ENCODE peak calls at places on chromosomes 7 and 10, in four cellular contexts. J is HCT116, U is GM23338, N is IMR-90. W is an unnamed sample.
A peak's percentile ranks its signal among the peaks of the same experiment; 100 is the strongest.

GRCh38 chr7:102875700-102876192 is 37.1 kb upstream of the LRRC17 start:
- DNase-seq in J (peak; percentile 98), U (no peak), N (peak; percentile 100), W (peak; percentile 82)

GRCh38 chr7:5230272-5231067 is 40.4 kb downstream of the WIPI2 start:
- DNase-seq in J (no peak), U (no peak), N (no peak), W (no peak)

GRCh38 chr10:110460111-110460809 is 37.4 kb upstream of the DUSP5 start:
- DNase-seq in J (no peak), U (no peak), N (peak; percentile 34), W (peak; percentile 69)

GRCh38 chr10:22684707-22685106 is 29.7 kb downstream of the PIP4K2A start:
- DNase-seq in J (no peak), U (no peak), N (no peak), W (no peak)

GRCh38 chr10:80599424-80599847 is 61.7 kb downstream of the SH2D4B start:
- DNase-seq in J (peak; percentile 59), U (peak; percentile 92), N (peak; percentile 22), W (peak; percentile 5)

GRCh38 chr10:128180843-128181242 is 54.6 kb upstream of the MKI67 start:
- DNase-seq in J (no peak), U (no peak), N (no peak), W (no peak)

GRCh38 chr7:151710646-151711434 is 166.1 kb downstream of the PRKAG2 start:
- DNase-seq in J (no peak), U (no peak), N (no peak), W (no peak)

GRCh38 chr10:104076743-104077160 is 8.9 kb downstream of the COL17A1 start:
- DNase-seq in J (no peak), U (peak; percentile 76), N (peak; percentile 16), W (peak; percentile 56)

GRCh38 chr10:22615819-22616499 is 98.4 kb downstream of the PIP4K2A start:
- DNase-seq in J (no peak), U (no peak), N (no peak), W (peak; percentile 32)

GRCh38 chr7:76054129-76055120 is 6.5 kb downstream of the MDH2 start:
- DNase-seq in J (no peak), U (no peak), N (peak; percentile 77), W (peak; percentile 77)

GRCh38 chr10:25815999-25816768 is 117.8 kb upstream of the MYO3A start:
- DNase-seq in J (no peak), U (no peak), N (no peak), W (no peak)

GRCh38 chr7:140275069-140275961 is 98.5 kb upstream of the KDM7A start:
- DNase-seq in J (no peak), U (no peak), N (no peak), W (no peak)

GRCh38 chr10:34853357-34853756 is 38.3 kb upstream of the PARD3 start:
- DNase-seq in J (no peak), U (no peak), N (no peak), W (no peak)

GRCh38 chr7:77386165-77386824 is 29.9 kb downstream of the GSAP start:
- DNase-seq in J (no peak), U (no peak), N (no peak), W (no peak)

GRCh38 chr7:104794589-104794988 is 219.4 kb upstream of the KMT2E start:
- DNase-seq in J (no peak), U (no peak), N (no peak), W (no peak)

GRCh38 chr7:101803203-101804086 is 14.0 kb upstream of the CUX1 start:
- DNase-seq in J (no peak), U (no peak), N (no peak), W (peak; percentile 66)

GRCh38 chr7:109476409-109476808 is 906.7 kb downstream of the DNAJB9 start:
- DNase-seq in J (no peak), U (no peak), N (no peak), W (no peak)

GRCh38 chr7:75056476-75056875 is 17.1 kb downstream of the RCC1L start:
- DNase-seq in J (no peak), U (no peak), N (peak; percentile 83), W (no peak)

GRCh38 chr7:129950191-129950940 is 2.4 kb downstream of the UBE2H start:
- DNase-seq in J (no peak), U (peak; percentile 69), N (no peak), W (no peak)

GRCh38 chr10:88039496-88040200 is 176.2 kb downstream of the PTEN start:
- DNase-seq in J (no peak), U (no peak), N (peak; percentile 67), W (peak; percentile 50)

GRCh38 chr10:82953909-82954308 is 1078.9 kb downstream of the NRG3 start:
- DNase-seq in J (no peak), U (peak; percentile 32), N (no peak), W (no peak)

GRCh38 chr7:99112097-99112496 is 31.8 kb downstream of the SMURF1 start:
- DNase-seq in J (no peak), U (no peak), N (no peak), W (peak; percentile 79)

GRCh38 chr10:7205656-7206055 is 205.2 kb downstream of the SFMBT2 start:
- DNase-seq in J (no peak), U (no peak), N (no peak), W (no peak)

GRCh38 chr7:15947749-15948148 is 261.3 kb upstream of the MEOX2 start:
- DNase-seq in J (no peak), U (no peak), N (no peak), W (no peak)

GRCh38 chr7:28748934-28749584 is 209.1 kb downstream of the TRIL start:
- DNase-seq in J (peak; percentile 38), U (no peak), N (peak; percentile 71), W (peak; percentile 9)

GRCh38 chr10:61399386-61399785 is 53.8 kb downstream of the TMEM26 start:
- DNase-seq in J (no peak), U (no peak), N (peak; percentile 53), W (no peak)

GRCh38 chr10:20877986-20878979 is 18.8 kb downstream of the NEBL start:
- DNase-seq in J (no peak), U (no peak), N (no peak), W (no peak)

GRCh38 chr7:38070718-38071117 is 107.3 kb upstream of the STARD3NL start:
- DNase-seq in J (peak; percentile 6), U (peak; percentile 81), N (peak; percentile 0), W (peak; percentile 19)
- H2AFZ ChIP-seq in J (no peak overlapping the region), U (peak overlapping the region; percentile 70), N (no peak overlapping the region), W (no peak overlapping the region)

DNA sequence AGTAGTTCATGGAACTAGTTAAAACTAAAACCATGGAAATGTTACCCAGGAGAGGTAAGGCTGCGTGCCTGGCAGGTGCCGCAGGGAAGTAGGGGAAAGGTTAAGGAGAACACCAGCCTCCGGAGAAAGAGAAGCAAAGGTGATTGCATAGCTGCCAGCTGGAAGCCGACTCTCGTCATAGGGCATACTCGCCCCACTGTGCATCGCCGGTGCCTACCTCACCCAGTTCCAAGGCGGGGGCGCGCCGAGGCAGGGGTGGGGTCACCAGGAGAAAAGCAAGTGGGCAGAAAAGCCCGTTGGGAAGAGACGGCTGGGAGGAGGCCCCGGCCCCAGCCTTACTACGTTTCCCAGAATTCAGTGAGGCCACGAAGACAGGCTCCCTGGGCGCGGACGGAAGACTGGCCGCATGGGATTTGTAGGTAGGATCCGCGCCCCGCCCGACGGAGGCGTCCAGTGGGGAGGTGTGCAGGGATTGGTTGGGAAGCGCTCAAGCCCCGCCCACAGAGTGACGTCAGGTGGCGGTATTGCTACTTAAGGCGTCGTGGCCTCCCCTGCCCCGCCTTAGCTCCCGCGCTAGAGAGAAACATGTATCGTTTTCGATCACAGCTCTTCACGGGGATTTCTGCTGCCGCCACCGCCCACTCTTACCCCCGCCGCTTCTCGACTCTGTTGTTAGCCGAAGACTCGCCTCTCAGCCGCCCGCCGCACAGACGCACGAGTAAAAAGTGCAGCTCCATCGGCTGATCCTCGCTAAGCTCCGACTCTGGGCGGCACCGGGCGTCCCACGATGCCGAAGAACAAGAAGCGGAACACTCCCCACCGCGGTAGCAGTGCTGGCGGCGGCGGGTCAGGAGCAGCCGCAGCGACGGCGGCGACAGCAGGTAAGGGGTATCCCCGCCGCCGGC is at the start of gene IFRD1:
- DNase-seq in J (peak; percentile 95), U (peak; percentile 100), N (peak; percentile 98), W (peak; percentile 99)
- TF ChIP-seq CTCF in J (no peak), U (no peak), N (no peak), W (no peak)

DNA sequence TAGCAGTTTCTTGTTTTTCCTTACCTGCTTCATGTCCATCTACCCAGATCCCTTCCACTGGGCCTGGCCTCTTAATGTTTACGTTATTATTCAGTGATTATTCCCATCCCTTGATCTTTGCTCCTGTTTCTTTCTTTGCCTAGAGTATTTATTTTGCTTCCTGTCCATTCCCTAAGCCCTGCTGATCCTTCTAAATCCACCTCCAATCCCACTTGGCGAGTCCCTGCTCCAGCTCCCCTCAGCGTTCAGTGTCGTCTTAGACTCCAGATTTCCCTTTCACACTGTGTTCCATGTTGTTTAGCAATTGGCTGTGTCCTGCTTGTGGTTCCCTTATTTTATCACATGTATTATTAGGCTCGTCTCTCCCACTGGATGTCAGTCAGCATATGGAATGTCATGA is 7.3 kb downstream of the PPP2R2D start:
- DNase-seq in J (no peak), U (no peak), N (no peak), W (no peak)
- H4K20me1 ChIP-seq in J (no peaks in the 10 kb centered on the region), U (peaks cover 80% of the 10 kb centered on the region), N (peaks cover 74% of the 10 kb centered on the region), W (peaks cover 36% of the 10 kb centered on the region)

GRCh38 chr10:13231808-13232207 is 2.4 kb downstream of the UCMA start:
- DNase-seq in J (no peak), U (no peak), N (no peak), W (no peak)

GRCh38 chr10:13231190-13231589 is 3.0 kb downstream of the UCMA start:
- DNase-seq in J (no peak), U (no peak), N (no peak), W (no peak)

GRCh38 chr10:13234172-13234571 is at the start of gene UCMA:
- DNase-seq in J (no peak), U (peak; percentile 56), N (no peak), W (no peak)

GRCh38 chr10:13238271-13239077 is 4.3 kb upstream of the UCMA start:
- DNase-seq in J (no peak), U (no peak), N (no peak), W (no peak)

DNA sequence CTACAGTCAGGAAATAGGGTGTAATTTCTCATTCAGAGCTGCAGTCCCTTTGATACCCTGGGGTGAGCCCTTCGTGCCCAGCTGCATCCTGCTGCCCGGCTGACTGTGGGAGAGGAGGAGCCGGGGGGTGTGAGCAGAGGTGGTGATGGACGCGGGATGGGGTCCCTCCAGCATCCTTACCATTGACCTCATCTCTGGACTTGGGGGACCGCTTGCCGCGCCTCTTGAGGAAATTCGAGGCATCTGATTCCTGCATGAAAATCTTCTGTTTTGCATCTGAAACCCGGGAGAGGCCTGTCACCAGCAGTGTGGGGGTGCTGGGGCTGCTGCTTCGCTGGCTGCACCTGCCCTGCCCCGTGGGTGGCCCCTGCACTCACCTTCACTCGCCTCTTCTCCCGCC is 816 bp downstream of the UCMA start:
- DNase-seq in J (no peak), U (peak; percentile 53), N (no peak), W (no peak)
- H2AFZ ChIP-seq in J (no peak overlapping the region), U (peak overlapping the region; percentile 89), N (no peak overlapping the region), W (no peak overlapping the region)

GRCh38 chr10:17805921-17806577 is 3.1 kb upstream of the MRC1 start:
- DNase-seq in J (peak; percentile 29), U (peak; percentile 24), N (no peak), W (peak; percentile 12)
- TF ChIP-seq CTCF in J (peak; percentile 63), U (peak; percentile 30), N (no peak), W (peak; percentile 15)

GRCh38 chr10:77457266-77457665 is 180.3 kb downstream of the KCNMA1 start:
- DNase-seq in J (no peak), U (peak; percentile 47), N (no peak), W (no peak)
- H4K20me1 ChIP-seq in J (no peaks in the 10 kb centered on the region), U (no peaks in the 10 kb centered on the region), N (no peaks in the 10 kb centered on the region), W (no peaks in the 10 kb centered on the region)

W was measured in PC-9.